ENCODE peak calls at places on chromosomes 1 and 21, in nine cellular contexts. B, A, I, D, G, N, C, F and H are unnamed samples.

GRCh38 chr21:34690041-34690792 is 21.4 kb downstream of the CLIC6 start:
- DNase-seq in N (peak), I (no peak), B (no peak), C (no peak), A (no peak), F (no peak), D (no peak), G (no peak), H (peak)

GRCh38 chr1:232432313-232432712 is 197.6 kb downstream of the SIPA1L2 start:
- DNase-seq in F (no peak), B (no peak), C (no peak), I (peak), G (peak), D (no peak), N (no peak), A (no peak), H (no peak)

GRCh38 chr1:33633019-33633801 is 160.8 kb downstream of the ZSCAN20 start:
- DNase-seq in N (peak), A (peak), F (peak), I (peak), G (peak), C (peak), B (peak), D (peak), H (peak)

GRCh38 chr1:32650157-32650751 is at the start of gene ZBTB8OS:
- DNase-seq in C (peak), I (peak), A (peak), D (peak), B (peak), F (peak), G (peak), N (peak), H (peak)

GRCh38 chr1:228345201-228345930 is 61.3 kb downstream of the TRIM11 start:
- DNase-seq in I (no peak), D (no peak), B (no peak), A (no peak), G (no peak), N (no peak), C (peak), F (no peak), H (no peak)

GRCh38 chr1:34140011-34140676 is 24.9 kb downstream of the CSMD2 start:
- DNase-seq in F (no peak), A (no peak), N (no peak), B (no peak), C (no peak), D (no peak), G (no peak), I (no peak), H (no peak)

GRCh38 chr1:10399487-10399917 is 638 bp downstream of the PGD start:
- DNase-seq in A (no peak), C (peak), G (no peak), F (no peak), D (peak), N (peak), B (no peak), I (peak), H (no peak)

GRCh38 chr21:15839026-15839425 is 109.2 kb downstream of the USP25 start:
- DNase-seq in B (no peak), C (no peak), F (no peak), N (peak), D (no peak), G (no peak), I (peak), A (no peak), H (peak)

GRCh38 chr1:239843556-239843955 is 248.1 kb upstream of the FMN2 start:
- DNase-seq in D (no peak), A (no peak), B (no peak), C (no peak), F (peak), N (no peak), I (no peak), G (no peak), H (no peak)

GRCh38 chr1:177665935-177666334 is 303.9 kb downstream of the SEC16B start:
- DNase-seq in G (no peak), A (no peak), F (no peak), D (no peak), N (no peak), C (no peak), B (no peak), I (no peak), H (no peak)

GRCh38 chr1:3399732-3400131 is 54.7 kb upstream of the ARHGEF16 start:
- DNase-seq in A (no peak), B (no peak), D (no peak), N (no peak), F (no peak), C (no peak), I (peak), G (no peak), H (no peak)

GRCh38 chr21:34511787-34512451 is at the start of gene KCNE1:
- DNase-seq in F (no peak), D (no peak), B (no peak), I (no peak), C (no peak), A (no peak), N (no peak), G (no peak), H (no peak)

GRCh38 chr1:198520524-198521254 is 19.8 kb downstream of the ATP6V1G3 start:
- DNase-seq in N (no peak), G (no peak), A (no peak), B (no peak), C (no peak), D (no peak), I (peak), F (peak), H (no peak)

GRCh38 chr1:162040657-162041056 is 17.0 kb upstream of the OLFML2B start:
- DNase-seq in D (peak), B (no peak), N (peak), C (no peak), G (no peak), F (peak), A (peak), I (peak), H (peak)

GRCh38 chr1:112172294-112172882 is 182.9 kb upstream of the KCND3 start:
- DNase-seq in D (peak), C (no peak), A (peak), N (peak), G (no peak), I (peak), B (peak), F (peak), H (peak)

GRCh38 chr1:232059726-232060360 is 433.3 kb downstream of the DISC1 start:
- DNase-seq in N (no peak), G (no peak), C (no peak), D (no peak), I (no peak), A (no peak), B (no peak), F (no peak), H (no peak)

GRCh38 chr21:46347791-46348381 is 23.9 kb downstream of the PCNT start:
- DNase-seq in I (peak), N (no peak), G (no peak), C (no peak), A (no peak), B (no peak), F (no peak), D (no peak), H (no peak)

DNA sequence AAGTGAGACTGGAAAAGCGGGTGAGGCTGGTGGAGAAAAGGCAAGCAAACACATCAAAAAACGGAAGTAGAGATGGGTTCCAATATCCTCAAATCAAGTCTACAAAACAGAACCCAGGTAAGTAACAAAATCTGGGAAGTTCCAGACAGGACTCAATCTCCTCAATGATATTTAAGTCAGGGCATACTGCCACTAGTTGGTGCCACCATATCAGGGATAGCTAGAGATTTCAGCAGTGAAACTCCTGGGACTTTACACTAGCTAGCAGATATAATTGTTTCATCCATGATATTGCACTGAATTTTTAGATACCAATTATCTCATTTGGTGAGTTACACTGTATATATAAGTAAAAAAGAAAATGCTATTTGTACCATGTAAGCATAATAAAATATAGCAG is 52.0 kb downstream of the EYA3 start:
- DNase-seq in C (no peak), N (no peak), D (no peak), F (no peak), I (no peak), A (no peak), B (no peak), G (no peak), H (peak)
- TF ChIP-seq CTCF in C (peak), N (peak), D (no peak), F (peak), I (no peak), A (peak), B (peak), G (peak), H (peak)

GRCh38 chr1:36175137-36176095 is 19.5 kb downstream of the MAP7D1 start:
- DNase-seq in N (no peak), D (peak), C (no peak), B (no peak), I (peak), F (peak), A (no peak), G (no peak), H (no peak)
- H3K9ac ChIP-seq in N (no peak), D (no peak), C (no peak), B (no peak), I (peak), F (peak), A (no peak), G (no peak), H (no peak)

GRCh38 chr1:71093938-71094337 is 13.1 kb upstream of the ZRANB2 start:
- DNase-seq in C (no peak), N (no peak), I (peak), F (no peak), D (peak), B (no peak), A (no peak), G (peak), H (peak)
- TF ChIP-seq CTCF in C (no peak), N (peak), I (no peak), F (peak), D (peak), B (peak), A (peak), G (peak), H (peak)

GRCh38 chr1:27011976-27012563 is 580 bp downstream of the TENT5B start:
- DNase-seq in C (no peak), D (no peak), F (no peak), N (no peak), B (no peak), G (no peak), I (no peak), A (no peak), H (no peak)
- H3K9ac ChIP-seq in C (peak), D (peak), F (no peak), N (peak), B (no peak), G (no peak), I (peak), A (no peak), H (no peak)

GRCh38 chr1:84724128-84724860 is 34.0 kb upstream of the SSX2IP start:
- DNase-seq in N (no peak), B (peak), G (no peak), D (no peak), F (no peak), A (peak), I (no peak), C (no peak), H (no peak)
- TF ChIP-seq CTCF in N (peak), B (peak), G (peak), D (no peak), F (peak), A (peak), I (no peak), C (peak), H (peak)

DNA sequence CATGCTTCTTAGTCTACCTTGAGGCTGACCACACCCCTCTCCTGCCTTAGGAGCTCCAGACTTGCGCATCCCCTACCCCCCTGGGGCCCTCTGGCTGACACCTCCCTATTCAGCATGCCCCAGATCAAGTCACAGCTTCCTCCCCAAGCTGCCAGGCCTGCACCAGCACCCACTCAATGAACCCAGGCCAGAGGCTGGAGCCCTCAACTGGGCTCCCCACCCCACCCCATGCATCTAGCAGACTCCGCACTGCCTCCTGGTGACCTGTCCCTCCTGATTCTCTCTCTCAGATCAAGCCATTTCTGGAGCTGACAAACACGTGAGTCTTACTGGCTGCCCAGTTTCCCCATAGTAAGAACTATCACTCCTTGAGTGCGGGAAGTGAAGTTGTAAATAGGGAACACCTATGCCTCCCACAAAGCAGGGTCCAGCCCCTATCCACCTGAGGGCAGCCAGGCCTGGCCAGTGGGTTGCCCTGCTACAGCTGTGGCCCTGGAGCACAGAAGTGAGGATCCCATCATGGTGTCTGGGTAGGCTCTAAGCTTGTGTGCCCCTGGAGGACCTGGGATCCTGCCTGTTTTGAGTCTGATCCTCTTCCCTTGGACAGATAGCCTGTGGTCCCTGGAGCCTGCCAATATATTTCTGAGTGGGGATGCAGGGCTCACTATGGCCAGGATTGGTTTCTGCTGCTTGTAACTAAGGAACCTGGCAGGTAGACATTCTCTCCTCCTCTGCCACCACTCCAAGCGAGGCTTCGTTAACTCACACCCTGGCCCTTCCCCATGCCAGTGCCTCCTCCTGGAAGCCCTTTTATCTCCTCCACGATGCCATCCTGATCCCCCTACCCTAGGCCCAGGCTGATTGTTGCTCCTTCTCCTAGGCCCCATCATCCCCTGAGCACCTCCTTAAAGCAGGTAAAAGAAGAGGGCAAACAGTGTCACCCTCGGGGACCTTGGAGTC is 118.2 kb downstream of the DMRTB1 start:
- DNase-seq in I (no peak), C (no peak), F (no peak), A (peak), G (no peak), B (no peak), N (no peak), D (no peak), H (no peak)
- H3K9ac ChIP-seq in I (no peak), C (no peak), F (no peak), A (no peak), G (no peak), B (no peak), N (no peak), D (no peak), H (no peak)

DNA sequence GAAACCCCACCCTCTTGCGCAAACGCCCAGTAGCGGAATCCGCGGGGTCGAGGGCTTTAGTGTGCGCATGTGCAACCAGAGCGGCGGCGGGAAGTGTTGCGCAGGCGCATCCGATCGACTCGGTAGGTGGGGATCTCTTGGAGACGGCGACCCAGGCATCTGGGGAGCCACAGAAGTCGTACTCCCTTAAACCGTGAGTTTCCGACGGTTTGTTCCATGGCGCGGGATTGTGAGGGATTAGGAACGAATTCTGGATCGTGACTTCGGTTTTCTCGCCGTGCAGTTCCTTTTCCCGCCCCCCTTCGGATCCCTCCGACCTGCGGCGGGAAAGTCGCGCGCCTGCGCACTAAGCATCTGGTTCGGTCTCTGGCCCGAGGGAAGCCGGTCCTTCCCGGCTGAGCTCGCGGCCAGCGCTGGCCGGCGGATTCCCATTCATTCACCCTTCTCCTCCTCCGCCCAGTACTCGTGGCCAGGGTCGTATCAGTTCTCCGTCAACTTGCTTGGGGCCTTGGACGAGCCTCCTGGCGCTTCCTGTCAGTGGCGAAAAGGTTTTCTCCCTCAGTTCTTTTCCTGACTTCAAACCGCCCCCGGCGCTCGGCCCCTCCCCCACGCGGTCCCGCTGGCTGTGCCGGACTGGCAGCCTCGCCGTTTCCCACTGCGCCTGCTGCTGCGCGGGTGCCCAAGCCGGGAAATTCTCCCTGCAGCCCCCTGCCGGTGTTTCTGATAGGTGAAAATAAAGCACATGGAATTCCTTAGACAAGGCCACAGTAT is at the start of gene CDC7:
- DNase-seq in F (peak), D (peak), I (peak), N (peak), B (peak), G (peak), A (peak), C (peak), H (peak)
- TF ChIP-seq CTCF in F (peak), D (peak), I (peak), N (peak), B (peak), G (peak), A (peak), C (peak), H (peak)

GRCh38 chr1:155294520-155295182 is 6.6 kb downstream of the PKLR start:
- DNase-seq in A (peak), C (no peak), N (no peak), G (no peak), F (no peak), B (no peak), D (no peak), I (no peak), H (no peak)
- H3K9ac ChIP-seq in A (no peak), C (no peak), N (no peak), G (no peak), F (no peak), B (no peak), D (no peak), I (no peak), H (no peak)

DNA sequence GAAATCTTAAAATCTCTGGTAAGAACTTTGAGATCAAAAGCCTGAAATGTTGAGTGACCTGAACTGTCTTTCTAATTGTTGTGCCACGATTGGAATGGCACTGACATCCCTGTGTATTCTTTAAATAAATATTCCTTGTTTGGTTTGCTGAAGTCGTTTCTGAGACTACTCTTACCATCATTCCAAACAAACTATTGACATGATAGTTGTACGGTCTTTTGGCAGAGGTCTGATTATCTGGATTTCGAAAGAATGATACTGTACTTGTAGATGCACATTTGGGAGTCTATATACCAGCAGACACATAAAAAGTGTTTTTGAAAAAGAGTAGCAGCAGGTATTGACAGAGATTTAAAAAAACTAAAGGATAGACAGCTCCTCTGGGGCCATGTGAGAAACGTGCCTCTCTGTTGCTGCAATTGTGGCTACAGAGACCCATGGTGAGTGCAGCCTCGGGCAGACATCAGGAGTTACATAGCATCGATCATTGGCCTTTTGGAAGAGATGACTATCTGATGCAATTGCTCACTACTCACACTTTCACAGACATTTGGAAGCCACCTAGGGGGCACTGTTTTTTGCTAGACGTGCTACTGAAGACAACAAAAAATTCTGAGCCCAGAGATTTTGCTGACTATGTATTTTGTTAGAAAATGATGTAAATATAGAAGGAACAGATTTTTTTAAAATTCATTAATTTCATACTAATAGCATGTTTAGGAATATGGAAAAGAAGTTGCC is 464.5 kb downstream of the KCNT2 start:
- DNase-seq in C (no peak), B (no peak), G (no peak), N (no peak), I (no peak), A (peak), F (no peak), D (no peak), H (peak)
- TF ChIP-seq CTCF in C (no peak), B (peak), G (no peak), N (no peak), I (no peak), A (peak), F (no peak), D (peak), H (peak)